ENCODE peak calls at places on chromosomes 7 and 10, in eight cellular contexts. Z is astrocyte of the spinal cord, A is GM18507, T is NCI-H460, E is upper lobe of left lung, S is mesothelial cell of epicardium, U is tibial artery, Y is colonic mucosa. P is an unnamed sample.

GRCh38 chr10:48464871-48465736 is 139.8 kb downstream of the ARHGAP22 start:
- DNase-seq in A (no peak), E (no peak), Z (no peak), T (no peak), U (no peak), Y (peak), S (peak), P (no peak)

GRCh38 chr7:70679666-70680065 is 452.3 kb upstream of the GALNT17 start:
- DNase-seq in A (no peak), U (no peak), S (no peak), Z (no peak), Y (no peak), E (no peak), T (no peak), P (no peak)

GRCh38 chr10:101485681-101486554 is 102.1 kb downstream of the POLL start:
- DNase-seq in T (no peak), Z (no peak), E (no peak), Y (peak), A (no peak), S (no peak), U (peak), P (no peak)

GRCh38 chr7:8063706-8064297 is 95.2 kb downstream of the GLCCI1 start:
- DNase-seq in Z (peak), S (no peak), E (no peak), Y (no peak), T (no peak), U (no peak), A (no peak), P (no peak)

GRCh38 chr10:24444337-24444736 is 235.4 kb downstream of the KIAA1217 start:
- DNase-seq in U (no peak), Z (peak), S (no peak), E (no peak), Y (no peak), A (no peak), T (no peak), P (no peak)

GRCh38 chr10:102225646-102226541 is at the start of gene ELOVL3:
- DNase-seq in Z (peak), S (peak), Y (peak), E (peak), A (peak), U (peak), T (peak), P (peak)

GRCh38 chr10:72784551-72785421 is 92.8 kb downstream of the MCU start:
- DNase-seq in U (peak), Z (peak), S (peak), T (no peak), A (no peak), Y (peak), E (peak), P (no peak)

GRCh38 chr7:141439776-141440175 is 111.4 kb upstream of the AGK start:
- DNase-seq in S (no peak), T (no peak), U (no peak), E (no peak), A (no peak), Y (no peak), Z (no peak), P (no peak)

GRCh38 chr10:127496045-127496444 is 53.1 kb upstream of the NPS start:
- DNase-seq in S (no peak), T (no peak), Z (no peak), Y (no peak), U (no peak), A (no peak), E (no peak), P (no peak)

GRCh38 chr10:69428138-69428537 is 11.4 kb upstream of the TACR2 start:
- DNase-seq in Z (no peak), A (no peak), S (no peak), E (no peak), Y (no peak), T (no peak), U (no peak), P (no peak)

GRCh38 chr10:125768217-125768616 is 7.4 kb downstream of the MMP21 start:
- DNase-seq in S (no peak), E (no peak), T (no peak), Y (no peak), U (no peak), A (no peak), Z (peak), P (no peak)

GRCh38 chr7:105760549-105761447 is 115.6 kb downstream of the ATXN7L1 start:
- DNase-seq in S (no peak), E (no peak), U (no peak), A (no peak), Z (no peak), T (no peak), Y (no peak), P (no peak)

GRCh38 chr7:71132521-71133231 is 732 bp downstream of the GALNT17 start:
- DNase-seq in A (no peak), T (no peak), Y (no peak), E (no peak), U (no peak), Z (peak), S (peak), P (no peak)

GRCh38 chr7:128420773-128421172 is 11.0 kb upstream of the IMPDH1 start:
- DNase-seq in A (no peak), U (no peak), S (no peak), E (no peak), Y (no peak), Z (no peak), T (no peak), P (no peak)

GRCh38 chr7:91089382-91089963 is 174.8 kb upstream of the FZD1 start:
- DNase-seq in Y (no peak), E (no peak), Z (peak), T (peak), U (no peak), A (no peak), S (no peak), P (no peak)

P was measured in stimulated activated CD8-positive, alpha-beta memory T cell treated with anti-CD3 and anti-CD28 coated beads, Interleukin-4, amount 100 ng/mL, for 1 hour.